ENCODE peak calls at places on chromosomes 12 and 14, in four cellular contexts. X is colonic mucosa, D is pancreas, A is tibial nerve. U is an unnamed sample.

GRCh38 chr12:65826513-65827171 is 2.4 kb downstream of the HMGA2 start:
- DNase-seq in D (no peak), A (no peak), X (peak; percentile 18), U (no peak)

GRCh38 chr14:66395300-66395699 is 90.9 kb upstream of the CCDC196 start:
- DNase-seq in D (no peak), X (no peak), A (no peak), U (peak; percentile 33)

GRCh38 chr14:89543420-89543790 is 126.4 kb upstream of the FOXN3 start:
- DNase-seq in D (peak; percentile 47), X (no peak), A (no peak), U (no peak)

GRCh38 chr14:93369393-93370266 is 22.6 kb downstream of the COX8C start:
- DNase-seq in A (no peak), D (no peak), X (no peak), U (peak; percentile 61)

GRCh38 chr12:72141381-72141780 is 130.8 kb upstream of the TRHDE start:
- DNase-seq in D (no peak), X (no peak), A (no peak), U (peak; percentile 41)

GRCh38 chr14:67265131-67265530 is 23.9 kb downstream of the PALS1 start:
- DNase-seq in D (no peak), X (no peak), A (no peak), U (no peak)

GRCh38 chr14:77310041-77310440 is 10.6 kb downstream of the POMT2 start:
- DNase-seq in A (no peak), D (no peak), X (no peak), U (no peak)

GRCh38 chr12:68481181-68481941 is 129.3 kb upstream of the RAP1B start:
- DNase-seq in D (no peak), X (no peak), A (no peak), U (peak; percentile 68)

GRCh38 chr14:34120185-34120977 is 169.5 kb upstream of the EGLN3 start:
- DNase-seq in X (no peak), A (no peak), D (no peak), U (no peak)

GRCh38 chr14:34119107-34119858 is 168.4 kb upstream of the EGLN3 start:
- DNase-seq in D (no peak), X (no peak), A (no peak), U (no peak)

GRCh38 chr14:34124585-34124984 is 173.7 kb upstream of the EGLN3 start:
- DNase-seq in A (no peak), D (no peak), X (no peak), U (no peak)

GRCh38 chr14:34122650-34123049 is 171.8 kb upstream of the EGLN3 start:
- DNase-seq in X (no peak), A (no peak), D (no peak), U (no peak)

DNA sequence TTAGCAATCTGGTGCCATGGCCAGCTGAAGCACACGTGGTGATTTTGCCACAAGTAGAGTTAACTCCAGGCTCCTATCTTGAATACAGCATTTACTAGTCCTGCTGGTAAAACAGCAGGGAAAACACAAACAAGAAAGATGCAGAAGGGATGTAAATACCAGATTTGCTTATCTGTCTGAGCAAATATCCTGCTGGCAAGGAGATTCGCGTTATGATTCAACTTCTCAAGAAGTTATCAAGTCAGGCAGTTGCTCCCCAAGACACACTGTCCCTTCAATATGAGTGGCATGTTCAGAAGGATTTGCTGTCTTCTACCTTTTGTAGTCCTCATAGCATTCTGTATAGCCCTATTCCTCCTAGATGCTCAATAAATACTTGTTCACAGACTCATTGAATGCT is 171.2 kb upstream of the EGLN3 start:
- DNase-seq in A (no peak), D (no peak), X (no peak), U (no peak)
- TF ChIP-seq CTCF in A (no peak), D (no peak), X (no peak), U (no peak)

GRCh38 chr12:53965251-53966069 is 7.5 kb upstream of the HOXC11 start:
- DNase-seq in A (peak; percentile 52), D (no peak), X (no peak), U (no peak)

GRCh38 chr12:53963005-53963404 is 8.3 kb downstream of the HOXC12 start:
- DNase-seq in D (no peak), X (no peak), A (no peak), U (no peak)

GRCh38 chr12:53963434-53964314 is 9.0 kb downstream of the HOXC12 start:
- DNase-seq in A (no peak), X (no peak), D (no peak), U (no peak)

GRCh38 chr12:53966070-53966384 is 6.9 kb upstream of the HOXC11 start:
- DNase-seq in A (no peak), D (no peak), X (no peak), U (no peak)

GRCh38 chr12:53964315-53964713 is 8.6 kb upstream of the HOXC11 start:
- DNase-seq in X (no peak), A (no peak), D (no peak), U (no peak)
- H3K4me3 ChIP-seq in X (no peak overlapping the region), A (no peak overlapping the region), D (no peak overlapping the region), U (no peak overlapping the region)

GRCh38 chr12:113220593-113221180 is 577 bp upstream of the TPCN1 start:
- DNase-seq in D (no peak), A (no peak), X (no peak), U (no peak)
- TF ChIP-seq CTCF in D (no peak), A (no peak), X (no peak), U (no peak)

DNA sequence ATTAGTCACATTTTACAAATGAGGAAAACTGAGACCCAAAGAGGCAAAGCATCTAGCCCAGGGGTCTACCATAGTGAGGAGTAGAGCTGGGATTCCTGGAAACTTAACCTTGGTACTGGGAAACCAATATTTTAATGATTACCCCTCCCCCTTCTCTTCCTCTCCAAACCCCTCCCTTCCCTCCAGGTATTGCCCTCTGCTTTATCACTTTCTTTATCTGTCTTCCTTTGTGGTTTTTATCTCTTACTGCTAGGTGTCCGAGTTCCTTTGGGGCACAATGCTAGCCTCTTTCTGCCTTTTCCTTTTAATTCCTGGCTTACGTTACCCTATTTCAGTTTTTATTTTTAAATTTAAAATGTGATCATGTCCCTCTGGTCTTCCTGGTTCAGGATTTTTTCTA is 2.8 kb downstream of the GABARAPL1 start:
- DNase-seq in X (no peak), D (no peak), A (no peak), U (no peak)
- H3K4me3 ChIP-seq in X (peak overlapping the region; percentile 64), D (peak overlapping the region; percentile 81), A (peak overlapping the region; percentile 97), U (no peak overlapping the region)

GRCh38 chr12:115305867-115306266 is 621.9 kb upstream of the TBX3 start:
- DNase-seq in D (no peak), X (no peak), A (no peak), U (no peak)
- TF ChIP-seq CTCF in D (no peak), X (no peak), A (no peak), U (no peak)

DNA sequence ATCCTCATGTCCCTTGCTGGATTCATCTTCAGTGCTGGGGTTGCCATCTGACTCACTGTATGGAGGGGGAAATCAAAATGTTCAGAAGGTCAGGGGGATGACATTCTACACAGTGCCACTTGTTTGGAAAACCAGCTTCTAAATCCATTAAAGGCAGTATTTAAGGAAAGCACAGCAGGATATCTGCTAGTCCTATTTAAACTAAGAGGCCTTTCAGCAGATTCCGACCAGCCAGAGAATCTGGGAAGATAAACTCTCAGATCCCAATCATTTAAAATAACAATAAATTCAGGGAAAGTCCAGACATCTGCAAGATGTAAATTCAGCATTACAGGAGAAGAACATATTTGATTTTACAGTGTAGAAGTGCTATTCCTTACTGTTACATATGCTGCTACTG is 3.8 kb downstream of the SIX4 start:
- DNase-seq in D (no peak), A (no peak), X (no peak), U (no peak)
- H3K4me3 ChIP-seq in D (no peak overlapping the region), A (no peak overlapping the region), X (no peak overlapping the region), U (no peak overlapping the region)

GRCh38 chr14:94697773-94698556 is 71.9 kb downstream of the GSC start:
- DNase-seq in X (no peak), A (no peak), D (no peak), U (no peak)

GRCh38 chr14:94696518-94696917 is 73.4 kb downstream of the GSC start:
- DNase-seq in A (no peak), X (no peak), D (no peak), U (no peak)

GRCh38 chr14:94690896-94691657 is 78.8 kb downstream of the GSC start:
- DNase-seq in A (no peak), D (no peak), X (no peak), U (no peak)

GRCh38 chr14:94691658-94692029 is 78.3 kb downstream of the GSC start:
- DNase-seq in A (peak; percentile 15), X (no peak), D (no peak), U (no peak)

DNA sequence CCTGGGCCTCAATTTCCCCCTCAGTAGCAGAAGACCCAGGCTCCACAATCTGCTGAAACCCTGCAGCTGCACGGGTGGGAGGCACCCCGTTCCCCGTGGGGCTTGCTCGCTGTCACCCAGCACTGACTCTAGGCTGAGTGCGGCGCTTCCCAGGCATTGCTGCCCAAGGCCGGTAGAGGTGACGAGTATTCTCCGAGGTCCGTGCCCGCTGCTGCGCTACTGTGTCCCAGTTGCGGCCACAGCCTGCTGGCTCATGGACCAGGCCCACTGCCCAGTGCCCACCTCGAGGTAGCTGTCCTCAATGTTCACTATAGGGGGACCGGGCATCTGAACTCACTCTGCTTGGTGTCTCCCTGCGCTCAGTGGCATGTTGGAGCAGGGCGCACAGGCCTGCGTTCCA is 74.7 kb downstream of the GSC start:
- DNase-seq in D (no peak), A (no peak), X (no peak), U (no peak)
- TF ChIP-seq CTCF in D (no peak), A (no peak), X (no peak), U (no peak)

DNA sequence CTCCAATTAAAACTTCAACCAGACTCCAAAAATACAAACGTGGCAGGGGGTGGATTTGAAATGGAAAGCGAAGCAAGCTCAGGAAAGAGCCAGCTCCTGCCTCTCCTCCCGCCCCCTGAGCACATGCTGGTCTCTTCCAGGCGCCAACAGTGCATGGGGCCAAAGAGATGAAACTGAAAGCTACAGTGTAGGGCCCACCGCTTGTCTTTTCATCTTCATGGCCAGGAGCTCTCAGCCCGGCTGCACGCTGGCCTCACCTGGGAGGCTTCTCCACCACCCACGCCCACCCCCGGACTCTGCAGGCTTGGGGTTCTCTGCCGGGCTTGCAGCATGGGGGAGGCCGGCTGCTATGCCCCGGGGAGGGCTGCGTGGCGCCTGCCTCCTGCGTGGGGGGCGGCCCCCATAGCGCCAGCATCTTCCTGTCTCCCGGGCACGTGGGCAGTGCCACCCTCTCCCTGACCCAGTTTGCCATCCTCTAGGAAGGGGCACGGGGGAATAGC is 2.0 kb downstream of the RIMBP2 start:
- DNase-seq in X (no peak), A (no peak), D (no peak), U (no peak)
- H3K4me3 ChIP-seq in X (peak overlapping the region; percentile 19), A (no peak overlapping the region), D (peak overlapping the region; percentile 25), U (peak overlapping the region; percentile 61)

U was measured in GM06990.